ENCODE peak calls at places on chromosomes 11 and 22, in ten cellular contexts. One of them, this sample, is unnamed.

GRCh38 chr11:46238078-46238966 is 39.1 kb upstream of the CREB3L1 start:
- DNase-seq in mesendoderm: peak; percentile 71
- DNase-seq in GM12891: peak; percentile 51
- DNase-seq in fibroblast of mammary gland: peak; percentile 65
- DNase-seq in cardiac fibroblast: peak; percentile 62
- DNase-seq in NCI-H524: no peak
- DNase-seq in NT2/D1: no peak
- DNase-seq in activated CD4-positive, alpha-beta T cell treated with anti-CD3 and anti-CD28 coated beads, Interleukin-2, amount 50 U/mL, for 48 hours: peak; percentile 69
- DNase-seq in stimulated activated CD4-positive, alpha-beta T cell treated with anti-CD3 and anti-CD28 coated beads, Interleukin-2, amount 100 ng/mL, for 48 hours: peak; percentile 49
- DNase-seq in posterior vena cava: peak; percentile 93
- DNase-seq in this sample: peak; percentile 61

GRCh38 chr11:108115495-108116140 is 5.7 kb upstream of the ACAT1 start:
- DNase-seq in mesendoderm: peak; percentile 22
- DNase-seq in GM12891: no peak
- DNase-seq in fibroblast of mammary gland: peak; percentile 92
- DNase-seq in cardiac fibroblast: peak; percentile 90
- DNase-seq in NCI-H524: peak; percentile 6
- DNase-seq in NT2/D1: no peak
- DNase-seq in activated CD4-positive, alpha-beta T cell treated with anti-CD3 and anti-CD28 coated beads, Interleukin-2, amount 50 U/mL, for 48 hours: no peak
- DNase-seq in stimulated activated CD4-positive, alpha-beta T cell treated with anti-CD3 and anti-CD28 coated beads, Interleukin-2, amount 100 ng/mL, for 48 hours: no peak
- DNase-seq in posterior vena cava: peak; percentile 91
- DNase-seq in this sample: peak; percentile 85

GRCh38 chr11:65604258-65604657 is 8.7 kb upstream of the KCNK7 start:
- DNase-seq in mesendoderm: no peak
- DNase-seq in GM12891: no peak
- DNase-seq in fibroblast of mammary gland: no peak
- DNase-seq in cardiac fibroblast: no peak
- DNase-seq in NCI-H524: peak; percentile 30
- DNase-seq in NT2/D1: no peak
- DNase-seq in activated CD4-positive, alpha-beta T cell treated with anti-CD3 and anti-CD28 coated beads, Interleukin-2, amount 50 U/mL, for 48 hours: no peak
- DNase-seq in stimulated activated CD4-positive, alpha-beta T cell treated with anti-CD3 and anti-CD28 coated beads, Interleukin-2, amount 100 ng/mL, for 48 hours: no peak
- DNase-seq in posterior vena cava: no peak
- DNase-seq in this sample: no peak

GRCh38 chr22:50274311-50274710 is 4.1 kb upstream of the MAPK11 start:
- DNase-seq in mesendoderm: no peak
- DNase-seq in GM12891: no peak
- DNase-seq in fibroblast of mammary gland: peak; percentile 62
- DNase-seq in cardiac fibroblast: peak; percentile 51
- DNase-seq in NCI-H524: no peak
- DNase-seq in NT2/D1: no peak
- DNase-seq in activated CD4-positive, alpha-beta T cell treated with anti-CD3 and anti-CD28 coated beads, Interleukin-2, amount 50 U/mL, for 48 hours: peak; percentile 41
- DNase-seq in stimulated activated CD4-positive, alpha-beta T cell treated with anti-CD3 and anti-CD28 coated beads, Interleukin-2, amount 100 ng/mL, for 48 hours: no peak
- DNase-seq in posterior vena cava: no peak
- DNase-seq in this sample: peak; percentile 70

GRCh38 chr11:4740735-4741134 is 29.0 kb downstream of the OR51F1 start:
- DNase-seq in mesendoderm: no peak
- DNase-seq in GM12891: no peak
- DNase-seq in fibroblast of mammary gland: no peak
- DNase-seq in cardiac fibroblast: no peak
- DNase-seq in NCI-H524: no peak
- DNase-seq in NT2/D1: no peak
- DNase-seq in activated CD4-positive, alpha-beta T cell treated with anti-CD3 and anti-CD28 coated beads, Interleukin-2, amount 50 U/mL, for 48 hours: no peak
- DNase-seq in stimulated activated CD4-positive, alpha-beta T cell treated with anti-CD3 and anti-CD28 coated beads, Interleukin-2, amount 100 ng/mL, for 48 hours: no peak
- DNase-seq in posterior vena cava: no peak
- DNase-seq in this sample: no peak

GRCh38 chr11:7673724-7674434 is 579 bp upstream of the CYB5R2 start:
- DNase-seq in mesendoderm: peak; percentile 91
- DNase-seq in GM12891: no peak
- DNase-seq in fibroblast of mammary gland: peak; percentile 40
- DNase-seq in cardiac fibroblast: no peak
- DNase-seq in NCI-H524: no peak
- DNase-seq in NT2/D1: peak; percentile 66
- DNase-seq in activated CD4-positive, alpha-beta T cell treated with anti-CD3 and anti-CD28 coated beads, Interleukin-2, amount 50 U/mL, for 48 hours: peak; percentile 27
- DNase-seq in stimulated activated CD4-positive, alpha-beta T cell treated with anti-CD3 and anti-CD28 coated beads, Interleukin-2, amount 100 ng/mL, for 48 hours: no peak
- DNase-seq in posterior vena cava: no peak
- DNase-seq in this sample: peak; percentile 9

GRCh38 chr22:32708835-32709234 is 92.7 kb upstream of the TIMP3 start:
- DNase-seq in mesendoderm: no peak
- DNase-seq in GM12891: no peak
- DNase-seq in fibroblast of mammary gland: peak; percentile 46
- DNase-seq in cardiac fibroblast: no peak
- DNase-seq in NCI-H524: no peak
- DNase-seq in NT2/D1: no peak
- DNase-seq in activated CD4-positive, alpha-beta T cell treated with anti-CD3 and anti-CD28 coated beads, Interleukin-2, amount 50 U/mL, for 48 hours: no peak
- DNase-seq in stimulated activated CD4-positive, alpha-beta T cell treated with anti-CD3 and anti-CD28 coated beads, Interleukin-2, amount 100 ng/mL, for 48 hours: no peak
- DNase-seq in posterior vena cava: peak; percentile 86
- DNase-seq in this sample: peak; percentile 79

GRCh38 chr11:57698843-57699365 is 13.1 kb downstream of the MED19 start:
- DNase-seq in mesendoderm: no peak
- DNase-seq in GM12891: no peak
- DNase-seq in fibroblast of mammary gland: no peak
- DNase-seq in cardiac fibroblast: no peak
- DNase-seq in NCI-H524: no peak
- DNase-seq in NT2/D1: no peak
- DNase-seq in activated CD4-positive, alpha-beta T cell treated with anti-CD3 and anti-CD28 coated beads, Interleukin-2, amount 50 U/mL, for 48 hours: no peak
- DNase-seq in stimulated activated CD4-positive, alpha-beta T cell treated with anti-CD3 and anti-CD28 coated beads, Interleukin-2, amount 100 ng/mL, for 48 hours: no peak
- DNase-seq in posterior vena cava: no peak
- DNase-seq in this sample: no peak

GRCh38 chr22:47041201-47042115 is 279.0 kb downstream of the TBC1D22A start:
- DNase-seq in mesendoderm: no peak
- DNase-seq in GM12891: no peak
- DNase-seq in fibroblast of mammary gland: no peak
- DNase-seq in cardiac fibroblast: no peak
- DNase-seq in NCI-H524: no peak
- DNase-seq in NT2/D1: no peak
- DNase-seq in activated CD4-positive, alpha-beta T cell treated with anti-CD3 and anti-CD28 coated beads, Interleukin-2, amount 50 U/mL, for 48 hours: no peak
- DNase-seq in stimulated activated CD4-positive, alpha-beta T cell treated with anti-CD3 and anti-CD28 coated beads, Interleukin-2, amount 100 ng/mL, for 48 hours: no peak
- DNase-seq in posterior vena cava: peak; percentile 78
- DNase-seq in this sample: no peak

GRCh38 chr22:35612903-35613302 is 4.2 kb downstream of the MB start:
- DNase-seq in mesendoderm: no peak
- DNase-seq in GM12891: no peak
- DNase-seq in fibroblast of mammary gland: no peak
- DNase-seq in cardiac fibroblast: no peak
- DNase-seq in NCI-H524: no peak
- DNase-seq in NT2/D1: no peak
- DNase-seq in activated CD4-positive, alpha-beta T cell treated with anti-CD3 and anti-CD28 coated beads, Interleukin-2, amount 50 U/mL, for 48 hours: no peak
- DNase-seq in stimulated activated CD4-positive, alpha-beta T cell treated with anti-CD3 and anti-CD28 coated beads, Interleukin-2, amount 100 ng/mL, for 48 hours: no peak
- DNase-seq in posterior vena cava: no peak
- DNase-seq in this sample: no peak

GRCh38 chr11:33182246-33182878 is 21.1 kb upstream of the CSTF3 start:
- DNase-seq in mesendoderm: no peak
- DNase-seq in GM12891: no peak
- DNase-seq in fibroblast of mammary gland: no peak
- DNase-seq in cardiac fibroblast: no peak
- DNase-seq in NCI-H524: no peak
- DNase-seq in NT2/D1: no peak
- DNase-seq in activated CD4-positive, alpha-beta T cell treated with anti-CD3 and anti-CD28 coated beads, Interleukin-2, amount 50 U/mL, for 48 hours: no peak
- DNase-seq in stimulated activated CD4-positive, alpha-beta T cell treated with anti-CD3 and anti-CD28 coated beads, Interleukin-2, amount 100 ng/mL, for 48 hours: no peak
- DNase-seq in posterior vena cava: no peak
- DNase-seq in this sample: no peak

GRCh38 chr22:39471421-39472141 is 14.8 kb downstream of the MGAT3 start:
- DNase-seq in mesendoderm: peak; percentile 80
- DNase-seq in GM12891: no peak
- DNase-seq in fibroblast of mammary gland: no peak
- DNase-seq in cardiac fibroblast: peak; percentile 78
- DNase-seq in NCI-H524: no peak
- DNase-seq in NT2/D1: no peak
- DNase-seq in activated CD4-positive, alpha-beta T cell treated with anti-CD3 and anti-CD28 coated beads, Interleukin-2, amount 50 U/mL, for 48 hours: no peak
- DNase-seq in stimulated activated CD4-positive, alpha-beta T cell treated with anti-CD3 and anti-CD28 coated beads, Interleukin-2, amount 100 ng/mL, for 48 hours: no peak
- DNase-seq in posterior vena cava: no peak
- DNase-seq in this sample: no peak

GRCh38 chr11:28837599-28837998 is 729.4 kb downstream of the METTL15 start:
- DNase-seq in mesendoderm: no peak
- DNase-seq in GM12891: no peak
- DNase-seq in fibroblast of mammary gland: no peak
- DNase-seq in cardiac fibroblast: no peak
- DNase-seq in NCI-H524: no peak
- DNase-seq in NT2/D1: no peak
- DNase-seq in activated CD4-positive, alpha-beta T cell treated with anti-CD3 and anti-CD28 coated beads, Interleukin-2, amount 50 U/mL, for 48 hours: no peak
- DNase-seq in stimulated activated CD4-positive, alpha-beta T cell treated with anti-CD3 and anti-CD28 coated beads, Interleukin-2, amount 100 ng/mL, for 48 hours: no peak
- DNase-seq in posterior vena cava: no peak
- DNase-seq in this sample: no peak

GRCh38 chr11:76631566-76632308 is 38.8 kb downstream of the LRRC32 start:
- DNase-seq in mesendoderm: no peak
- DNase-seq in GM12891: no peak
- DNase-seq in fibroblast of mammary gland: no peak
- DNase-seq in cardiac fibroblast: no peak
- DNase-seq in NCI-H524: no peak
- DNase-seq in NT2/D1: no peak
- DNase-seq in activated CD4-positive, alpha-beta T cell treated with anti-CD3 and anti-CD28 coated beads, Interleukin-2, amount 50 U/mL, for 48 hours: no peak
- DNase-seq in stimulated activated CD4-positive, alpha-beta T cell treated with anti-CD3 and anti-CD28 coated beads, Interleukin-2, amount 100 ng/mL, for 48 hours: no peak
- DNase-seq in posterior vena cava: no peak
- DNase-seq in this sample: no peak

GRCh38 chr11:31874631-31875191 is 63.6 kb upstream of the PAX6 start:
- DNase-seq in mesendoderm: peak; percentile 34
- DNase-seq in GM12891: no peak
- DNase-seq in fibroblast of mammary gland: no peak
- DNase-seq in cardiac fibroblast: no peak
- DNase-seq in NCI-H524: peak; percentile 74
- DNase-seq in NT2/D1: no peak
- DNase-seq in activated CD4-positive, alpha-beta T cell treated with anti-CD3 and anti-CD28 coated beads, Interleukin-2, amount 50 U/mL, for 48 hours: no peak
- DNase-seq in stimulated activated CD4-positive, alpha-beta T cell treated with anti-CD3 and anti-CD28 coated beads, Interleukin-2, amount 100 ng/mL, for 48 hours: no peak
- DNase-seq in posterior vena cava: no peak
- DNase-seq in this sample: no peak

GRCh38 chr11:81497202-81497804 is 1236.4 kb downstream of the FAM181B start:
- DNase-seq in mesendoderm: peak; percentile 55
- DNase-seq in GM12891: no peak
- DNase-seq in fibroblast of mammary gland: peak; percentile 40
- DNase-seq in cardiac fibroblast: peak; percentile 38
- DNase-seq in NCI-H524: peak; percentile 7
- DNase-seq in NT2/D1: peak; percentile 35
- DNase-seq in activated CD4-positive, alpha-beta T cell treated with anti-CD3 and anti-CD28 coated beads, Interleukin-2, amount 50 U/mL, for 48 hours: peak; percentile 1
- DNase-seq in stimulated activated CD4-positive, alpha-beta T cell treated with anti-CD3 and anti-CD28 coated beads, Interleukin-2, amount 100 ng/mL, for 48 hours: peak; percentile 12
- DNase-seq in posterior vena cava: no peak
- DNase-seq in this sample: no peak

GRCh38 chr11:130679247-130679646 is 230.8 kb downstream of the ADAMTS15 start:
- DNase-seq in mesendoderm: no peak
- DNase-seq in GM12891: no peak
- DNase-seq in fibroblast of mammary gland: no peak
- DNase-seq in cardiac fibroblast: no peak
- DNase-seq in NCI-H524: no peak
- DNase-seq in NT2/D1: no peak
- DNase-seq in activated CD4-positive, alpha-beta T cell treated with anti-CD3 and anti-CD28 coated beads, Interleukin-2, amount 50 U/mL, for 48 hours: no peak
- DNase-seq in stimulated activated CD4-positive, alpha-beta T cell treated with anti-CD3 and anti-CD28 coated beads, Interleukin-2, amount 100 ng/mL, for 48 hours: no peak
- DNase-seq in posterior vena cava: no peak
- DNase-seq in this sample: no peak

GRCh38 chr11:43359432-43359818 is 705 bp downstream of the TTC17 start:
- DNase-seq in mesendoderm: peak; percentile 61
- DNase-seq in GM12891: peak; percentile 24
- DNase-seq in fibroblast of mammary gland: peak; percentile 31
- DNase-seq in cardiac fibroblast: peak; percentile 39
- DNase-seq in NCI-H524: no peak
- DNase-seq in NT2/D1: peak; percentile 22
- DNase-seq in activated CD4-positive, alpha-beta T cell treated with anti-CD3 and anti-CD28 coated beads, Interleukin-2, amount 50 U/mL, for 48 hours: peak; percentile 42
- DNase-seq in stimulated activated CD4-positive, alpha-beta T cell treated with anti-CD3 and anti-CD28 coated beads, Interleukin-2, amount 100 ng/mL, for 48 hours: peak; percentile 16
- DNase-seq in posterior vena cava: no peak
- DNase-seq in this sample: peak; percentile 12

GRCh38 chr11:44999068-44999467 is 48.4 kb upstream of the TP53I11 start:
- DNase-seq in mesendoderm: no peak
- DNase-seq in GM12891: no peak
- DNase-seq in fibroblast of mammary gland: no peak
- DNase-seq in cardiac fibroblast: no peak
- DNase-seq in NCI-H524: no peak
- DNase-seq in NT2/D1: no peak
- DNase-seq in activated CD4-positive, alpha-beta T cell treated with anti-CD3 and anti-CD28 coated beads, Interleukin-2, amount 50 U/mL, for 48 hours: no peak
- DNase-seq in stimulated activated CD4-positive, alpha-beta T cell treated with anti-CD3 and anti-CD28 coated beads, Interleukin-2, amount 100 ng/mL, for 48 hours: no peak
- DNase-seq in posterior vena cava: no peak
- DNase-seq in this sample: no peak

GRCh38 chr11:72220696-72221363 is 3.7 kb upstream of the INPPL1 start:
- DNase-seq in mesendoderm: no peak
- DNase-seq in GM12891: no peak
- DNase-seq in fibroblast of mammary gland: no peak
- DNase-seq in cardiac fibroblast: no peak
- DNase-seq in NCI-H524: no peak
- DNase-seq in NT2/D1: no peak
- DNase-seq in activated CD4-positive, alpha-beta T cell treated with anti-CD3 and anti-CD28 coated beads, Interleukin-2, amount 50 U/mL, for 48 hours: no peak
- DNase-seq in stimulated activated CD4-positive, alpha-beta T cell treated with anti-CD3 and anti-CD28 coated beads, Interleukin-2, amount 100 ng/mL, for 48 hours: no peak
- DNase-seq in posterior vena cava: no peak
- DNase-seq in this sample: no peak

GRCh38 chr11:84857746-84858145 is 769.4 kb downstream of the DLG2 start:
- DNase-seq in mesendoderm: no peak
- DNase-seq in GM12891: no peak
- DNase-seq in fibroblast of mammary gland: peak; percentile 39
- DNase-seq in cardiac fibroblast: peak; percentile 53
- DNase-seq in NCI-H524: no peak
- DNase-seq in NT2/D1: no peak
- DNase-seq in activated CD4-positive, alpha-beta T cell treated with anti-CD3 and anti-CD28 coated beads, Interleukin-2, amount 50 U/mL, for 48 hours: no peak
- DNase-seq in stimulated activated CD4-positive, alpha-beta T cell treated with anti-CD3 and anti-CD28 coated beads, Interleukin-2, amount 100 ng/mL, for 48 hours: no peak
- DNase-seq in posterior vena cava: no peak
- DNase-seq in this sample: no peak

GRCh38 chr11:76781861-76782500 is 1.2 kb upstream of the TSKU start:
- DNase-seq in mesendoderm: no peak
- DNase-seq in GM12891: no peak
- DNase-seq in fibroblast of mammary gland: no peak
- DNase-seq in cardiac fibroblast: no peak
- DNase-seq in NCI-H524: no peak
- DNase-seq in NT2/D1: no peak
- DNase-seq in activated CD4-positive, alpha-beta T cell treated with anti-CD3 and anti-CD28 coated beads, Interleukin-2, amount 50 U/mL, for 48 hours: no peak
- DNase-seq in stimulated activated CD4-positive, alpha-beta T cell treated with anti-CD3 and anti-CD28 coated beads, Interleukin-2, amount 100 ng/mL, for 48 hours: no peak
- DNase-seq in posterior vena cava: no peak
- DNase-seq in this sample: no peak

GRCh38 chr11:122159173-122159701 is 43.2 kb upstream of the BLID start:
- DNase-seq in mesendoderm: peak; percentile 17
- DNase-seq in GM12891: no peak
- DNase-seq in fibroblast of mammary gland: peak; percentile 82
- DNase-seq in cardiac fibroblast: peak; percentile 77
- DNase-seq in NCI-H524: no peak
- DNase-seq in NT2/D1: no peak
- DNase-seq in activated CD4-positive, alpha-beta T cell treated with anti-CD3 and anti-CD28 coated beads, Interleukin-2, amount 50 U/mL, for 48 hours: no peak
- DNase-seq in stimulated activated CD4-positive, alpha-beta T cell treated with anti-CD3 and anti-CD28 coated beads, Interleukin-2, amount 100 ng/mL, for 48 hours: no peak
- DNase-seq in posterior vena cava: no peak
- DNase-seq in this sample: peak; percentile 67

GRCh38 chr22:17951315-17951714 is 73.0 kb downstream of the MICAL3 start:
- DNase-seq in mesendoderm: no peak
- DNase-seq in GM12891: no peak
- DNase-seq in fibroblast of mammary gland: no peak
- DNase-seq in cardiac fibroblast: no peak
- DNase-seq in NCI-H524: no peak
- DNase-seq in NT2/D1: no peak
- DNase-seq in activated CD4-positive, alpha-beta T cell treated with anti-CD3 and anti-CD28 coated beads, Interleukin-2, amount 50 U/mL, for 48 hours: no peak
- DNase-seq in stimulated activated CD4-positive, alpha-beta T cell treated with anti-CD3 and anti-CD28 coated beads, Interleukin-2, amount 100 ng/mL, for 48 hours: no peak
- DNase-seq in posterior vena cava: no peak
- DNase-seq in this sample: no peak

GRCh38 chr11:39570526-39570925 is 1888.9 kb downstream of the LRRC4C start:
- DNase-seq in mesendoderm: no peak
- DNase-seq in GM12891: no peak
- DNase-seq in fibroblast of mammary gland: no peak
- DNase-seq in cardiac fibroblast: no peak
- DNase-seq in NCI-H524: no peak
- DNase-seq in NT2/D1: no peak
- DNase-seq in activated CD4-positive, alpha-beta T cell treated with anti-CD3 and anti-CD28 coated beads, Interleukin-2, amount 50 U/mL, for 48 hours: no peak
- DNase-seq in stimulated activated CD4-positive, alpha-beta T cell treated with anti-CD3 and anti-CD28 coated beads, Interleukin-2, amount 100 ng/mL, for 48 hours: no peak
- DNase-seq in posterior vena cava: no peak
- DNase-seq in this sample: no peak

GRCh38 chr11:114892381-114893197 is 214.3 kb downstream of the NXPE2 start:
- DNase-seq in mesendoderm: peak; percentile 39
- DNase-seq in GM12891: peak; percentile 22
- DNase-seq in fibroblast of mammary gland: no peak
- DNase-seq in cardiac fibroblast: no peak
- DNase-seq in NCI-H524: no peak
- DNase-seq in NT2/D1: peak; percentile 11
- DNase-seq in activated CD4-positive, alpha-beta T cell treated with anti-CD3 and anti-CD28 coated beads, Interleukin-2, amount 50 U/mL, for 48 hours: peak; percentile 5
- DNase-seq in stimulated activated CD4-positive, alpha-beta T cell treated with anti-CD3 and anti-CD28 coated beads, Interleukin-2, amount 100 ng/mL, for 48 hours: peak; percentile 12
- DNase-seq in posterior vena cava: no peak
- DNase-seq in this sample: no peak

GRCh38 chr22:25472382-25472781 is 92.1 kb upstream of the GRK3 start:
- DNase-seq in mesendoderm: no peak
- DNase-seq in GM12891: no peak
- DNase-seq in fibroblast of mammary gland: no peak
- DNase-seq in cardiac fibroblast: no peak
- DNase-seq in NCI-H524: no peak
- DNase-seq in NT2/D1: no peak
- DNase-seq in activated CD4-positive, alpha-beta T cell treated with anti-CD3 and anti-CD28 coated beads, Interleukin-2, amount 50 U/mL, for 48 hours: no peak
- DNase-seq in stimulated activated CD4-positive, alpha-beta T cell treated with anti-CD3 and anti-CD28 coated beads, Interleukin-2, amount 100 ng/mL, for 48 hours: no peak
- DNase-seq in posterior vena cava: no peak
- DNase-seq in this sample: no peak